ENCODE peak calls at places on chromosomes 7 and 10, in ten cellular contexts. O, V, E, B, K, X, Q, C, F and J are unnamed samples.

GRCh38 chr7:33191326-33191725 is 62.0 kb downstream of the BBS9 start:
- DNase-seq in X (peak; percentile 44), B (no peak), V (no peak), C (peak; percentile 39), Q (peak; percentile 15), K (no peak), F (peak; percentile 11), E (peak; percentile 25), O (peak; percentile 20), J (peak; percentile 35)

GRCh38 chr10:129621062-129621461 is 154.0 kb downstream of the MGMT start:
- DNase-seq in C (no peak), Q (no peak), K (no peak), F (no peak), E (no peak), X (no peak), V (no peak), O (no peak), B (no peak), J (no peak)

GRCh38 chr10:75612904-75613684 is 181.7 kb downstream of the LRMDA start:
- DNase-seq in Q (no peak), C (no peak), O (no peak), B (no peak), K (no peak), E (peak; percentile 27), X (no peak), V (no peak), F (no peak), J (no peak)

GRCh38 chr7:16034353-16034752 is 347.9 kb upstream of the MEOX2 start:
- DNase-seq in F (peak; percentile 65), K (no peak), E (no peak), B (peak; percentile 2), O (no peak), C (peak; percentile 43), X (no peak), Q (no peak), V (no peak), J (peak; percentile 2)

GRCh38 chr7:66454600-66455225 is 174.0 kb upstream of the KCTD7 start:
- DNase-seq in C (no peak), F (no peak), O (no peak), X (no peak), Q (no peak), K (no peak), E (no peak), B (no peak), V (no peak), J (no peak)

GRCh38 chr10:124614003-124614659 is 130.0 kb downstream of the FAM53B start:
- DNase-seq in K (no peak), O (no peak), E (no peak), B (no peak), X (no peak), Q (peak; percentile 47), F (no peak), C (no peak), V (no peak), J (no peak)

GRCh38 chr10:70582793-70583700 is 19.5 kb downstream of the PRF1 start:
- DNase-seq in V (no peak), K (no peak), C (no peak), Q (no peak), E (no peak), O (no peak), F (no peak), X (no peak), B (no peak), J (no peak)

GRCh38 chr10:6218692-6219493 is 16.2 kb downstream of the PFKFB3 start:
- DNase-seq in C (peak; percentile 21), V (no peak), X (no peak), O (no peak), K (no peak), Q (no peak), F (peak; percentile 99), B (no peak), E (peak; percentile 48), J (peak; percentile 87)

GRCh38 chr10:63491558-63492316 is 26.0 kb upstream of the JMJD1C start:
- DNase-seq in F (peak; percentile 90), V (no peak), C (peak; percentile 67), O (no peak), B (peak; percentile 17), E (peak; percentile 63), Q (no peak), X (no peak), K (no peak), J (peak; percentile 91)

GRCh38 chr10:103231047-103231551 is 14.6 kb upstream of the RPEL1 start:
- DNase-seq in E (peak; percentile 57), C (peak; percentile 99), Q (no peak), O (no peak), V (no peak), F (peak; percentile 93), K (no peak), X (no peak), B (peak; percentile 95), J (peak; percentile 79)

GRCh38 chr10:32189400-32190084 is 133.3 kb upstream of the KIF5B start:
- DNase-seq in F (peak; percentile 16), O (no peak), X (peak; percentile 15), Q (no peak), C (peak; percentile 39), E (peak; percentile 57), B (peak; percentile 43), K (no peak), V (no peak), J (peak; percentile 17)